ENCODE peak calls at places on chromosomes 16 and 17, in nine cellular contexts. One of them, this sample, is unnamed.

GRCh38 chr16:47258874-47259461 is 115.2 kb upstream of the NETO2 start:
- DNase-seq in neural progenitor cell: peak
- DNase-seq in lower leg skin: no peak
- DNase-seq in neural crest cell: no peak
- DNase-seq in adrenal gland: no peak
- DNase-seq in RWPE1: peak
- DNase-seq in SK-N-SH: peak
- DNase-seq in H9: peak
- DNase-seq in GM10248: peak
- DNase-seq in this sample: no peak

GRCh38 chr17:50511058-50511457 is 2.8 kb downstream of the MYCBPAP start:
- DNase-seq in neural progenitor cell: no peak
- DNase-seq in lower leg skin: no peak
- DNase-seq in neural crest cell: no peak
- DNase-seq in adrenal gland: peak
- DNase-seq in RWPE1: no peak
- DNase-seq in SK-N-SH: no peak
- DNase-seq in H9: no peak
- DNase-seq in GM10248: peak
- DNase-seq in this sample: no peak

GRCh38 chr17:73683788-73684582 is 39.7 kb upstream of the SDK2 start:
- DNase-seq in neural progenitor cell: no peak
- DNase-seq in lower leg skin: no peak
- DNase-seq in neural crest cell: no peak
- DNase-seq in adrenal gland: no peak
- DNase-seq in RWPE1: no peak
- DNase-seq in SK-N-SH: no peak
- DNase-seq in H9: no peak
- DNase-seq in GM10248: no peak
- DNase-seq in this sample: no peak

GRCh38 chr17:73493212-73493814 is 150.9 kb downstream of the SDK2 start:
- DNase-seq in neural progenitor cell: no peak
- DNase-seq in lower leg skin: no peak
- DNase-seq in neural crest cell: no peak
- DNase-seq in adrenal gland: no peak
- DNase-seq in RWPE1: no peak
- DNase-seq in SK-N-SH: peak
- DNase-seq in H9: peak
- DNase-seq in GM10248: no peak
- DNase-seq in this sample: no peak

GRCh38 chr17:8013731-8014557 is 11.5 kb downstream of the GUCY2D start:
- DNase-seq in neural progenitor cell: no peak
- DNase-seq in lower leg skin: no peak
- DNase-seq in neural crest cell: no peak
- DNase-seq in adrenal gland: no peak
- DNase-seq in RWPE1: no peak
- DNase-seq in SK-N-SH: no peak
- DNase-seq in H9: no peak
- DNase-seq in GM10248: no peak
- DNase-seq in this sample: no peak

GRCh38 chr17:79923974-79924638 is 84.9 kb upstream of the CBX4 start:
- DNase-seq in neural progenitor cell: peak
- DNase-seq in lower leg skin: no peak
- DNase-seq in neural crest cell: peak
- DNase-seq in adrenal gland: no peak
- DNase-seq in RWPE1: no peak
- DNase-seq in SK-N-SH: peak
- DNase-seq in H9: peak
- DNase-seq in GM10248: peak
- DNase-seq in this sample: no peak

GRCh38 chr16:10312784-10313724 is 72.8 kb upstream of the ATF7IP2 start:
- DNase-seq in neural progenitor cell: no peak
- DNase-seq in lower leg skin: no peak
- DNase-seq in neural crest cell: no peak
- DNase-seq in adrenal gland: no peak
- DNase-seq in RWPE1: no peak
- DNase-seq in SK-N-SH: no peak
- DNase-seq in H9: no peak
- DNase-seq in GM10248: peak
- DNase-seq in this sample: no peak

GRCh38 chr16:4290236-4290830 is 17.5 kb upstream of the TFAP4 start:
- DNase-seq in neural progenitor cell: no peak
- DNase-seq in lower leg skin: no peak
- DNase-seq in neural crest cell: no peak
- DNase-seq in adrenal gland: peak
- DNase-seq in RWPE1: peak
- DNase-seq in SK-N-SH: peak
- DNase-seq in H9: no peak
- DNase-seq in GM10248: peak
- DNase-seq in this sample: no peak

GRCh38 chr16:56041556-56042140 is 149.6 kb upstream of the GNAO1 start:
- DNase-seq in neural progenitor cell: peak
- DNase-seq in lower leg skin: no peak
- DNase-seq in neural crest cell: no peak
- DNase-seq in adrenal gland: peak
- DNase-seq in RWPE1: peak
- DNase-seq in SK-N-SH: peak
- DNase-seq in H9: peak
- DNase-seq in GM10248: peak
- DNase-seq in this sample: no peak

DNA sequence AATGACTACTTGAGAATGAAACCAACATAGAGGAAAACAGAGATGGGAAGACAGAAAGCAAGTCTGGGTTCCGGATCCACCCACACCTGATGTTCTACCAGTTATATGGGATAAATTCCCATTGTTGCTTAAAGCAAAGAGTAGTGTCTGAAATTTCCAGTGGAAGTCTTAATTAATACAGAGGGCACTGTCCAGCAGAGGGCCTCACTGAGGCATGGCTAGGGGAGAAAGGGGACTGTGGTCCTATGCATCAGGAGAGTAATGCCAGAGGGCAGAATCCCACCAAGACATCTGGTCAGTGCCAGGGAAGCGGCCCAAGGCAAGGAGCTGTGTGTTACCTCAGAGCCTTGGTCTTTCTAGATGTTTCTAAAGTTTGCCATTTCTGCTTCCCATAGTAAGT is 7.5 kb upstream of the UMOD start:
- DNase-seq in neural progenitor cell: peak
- DNase-seq in lower leg skin: no peak
- DNase-seq in neural crest cell: peak
- DNase-seq in adrenal gland: no peak
- DNase-seq in RWPE1: no peak
- DNase-seq in SK-N-SH: peak
- DNase-seq in H9: peak
- DNase-seq in GM10248: no peak
- DNase-seq in this sample: no peak
- TF ChIP-seq CTCF in neural progenitor cell: peak
- TF ChIP-seq CTCF in lower leg skin: no peak
- TF ChIP-seq CTCF in neural crest cell: peak
- TF ChIP-seq CTCF in adrenal gland: no peak
- TF ChIP-seq CTCF in RWPE1: no peak
- TF ChIP-seq CTCF in SK-N-SH: peak
- TF ChIP-seq CTCF in H9: peak
- TF ChIP-seq CTCF in GM10248: peak
- TF ChIP-seq CTCF in this sample: no peak

GRCh38 chr16:60199154-60199553 is 1465.0 kb upstream of the GOT2 start:
- DNase-seq in neural progenitor cell: peak
- DNase-seq in lower leg skin: no peak
- DNase-seq in neural crest cell: no peak
- DNase-seq in adrenal gland: no peak
- DNase-seq in RWPE1: no peak
- DNase-seq in SK-N-SH: no peak
- DNase-seq in H9: no peak
- DNase-seq in GM10248: no peak
- DNase-seq in this sample: no peak

GRCh38 chr16:60200161-60200560 is 1466.0 kb upstream of the GOT2 start:
- DNase-seq in neural progenitor cell: no peak
- DNase-seq in lower leg skin: no peak
- DNase-seq in neural crest cell: no peak
- DNase-seq in adrenal gland: no peak
- DNase-seq in RWPE1: no peak
- DNase-seq in SK-N-SH: no peak
- DNase-seq in H9: no peak
- DNase-seq in GM10248: no peak
- DNase-seq in this sample: no peak

GRCh38 chr16:60204221-60204620 is 1470.1 kb upstream of the GOT2 start:
- DNase-seq in neural progenitor cell: no peak
- DNase-seq in lower leg skin: no peak
- DNase-seq in neural crest cell: no peak
- DNase-seq in adrenal gland: no peak
- DNase-seq in RWPE1: peak
- DNase-seq in SK-N-SH: no peak
- DNase-seq in H9: no peak
- DNase-seq in GM10248: no peak
- DNase-seq in this sample: no peak

GRCh38 chr16:60206511-60206910 is 1472.4 kb upstream of the GOT2 start:
- DNase-seq in neural progenitor cell: peak
- DNase-seq in lower leg skin: no peak
- DNase-seq in neural crest cell: no peak
- DNase-seq in adrenal gland: no peak
- DNase-seq in RWPE1: no peak
- DNase-seq in SK-N-SH: no peak
- DNase-seq in H9: peak
- DNase-seq in GM10248: no peak
- DNase-seq in this sample: no peak

DNA sequence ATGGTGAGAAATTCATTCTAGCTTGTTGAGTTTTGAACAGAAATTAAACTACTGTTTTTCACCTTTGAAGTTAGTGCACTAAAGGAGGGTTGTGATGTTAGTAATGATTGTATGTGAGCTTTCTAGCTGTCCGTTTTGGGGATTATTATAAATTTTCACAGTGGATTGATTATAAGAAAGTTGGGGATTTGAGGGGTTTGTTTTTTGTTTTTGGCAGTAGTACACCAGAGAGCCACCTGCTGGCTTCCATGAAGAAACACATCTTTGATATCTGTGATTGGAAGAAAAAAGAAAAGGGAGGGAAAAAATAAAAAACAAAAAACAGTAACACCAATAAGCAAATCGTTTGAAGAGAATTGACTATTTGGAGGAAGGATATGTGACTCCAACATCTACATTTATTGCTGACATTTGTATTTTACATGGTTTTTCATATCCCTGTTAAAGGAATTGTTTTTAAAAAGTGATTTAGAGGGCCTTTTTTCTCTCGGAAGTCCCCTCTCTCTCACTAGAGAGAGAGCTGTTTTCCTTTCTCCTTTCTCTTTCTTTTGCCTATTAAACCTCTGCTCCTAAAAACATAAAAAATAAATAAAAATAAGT is 1469.5 kb upstream of the GOT2 start:
- DNase-seq in neural progenitor cell: peak
- DNase-seq in lower leg skin: no peak
- DNase-seq in neural crest cell: no peak
- DNase-seq in adrenal gland: no peak
- DNase-seq in RWPE1: peak
- DNase-seq in SK-N-SH: peak
- DNase-seq in H9: no peak
- DNase-seq in GM10248: no peak
- DNase-seq in this sample: peak
- TF ChIP-seq CTCF in neural progenitor cell: peak
- TF ChIP-seq CTCF in lower leg skin: no peak
- TF ChIP-seq CTCF in neural crest cell: peak
- TF ChIP-seq CTCF in adrenal gland: peak
- TF ChIP-seq CTCF in RWPE1: peak
- TF ChIP-seq CTCF in SK-N-SH: peak
- TF ChIP-seq CTCF in H9: peak
- TF ChIP-seq CTCF in GM10248: no peak
- TF ChIP-seq CTCF in this sample: peak

GRCh38 chr16:671353-672131 is 3.6 kb downstream of the RHOT2 start:
- DNase-seq in neural progenitor cell: no peak
- DNase-seq in lower leg skin: no peak
- DNase-seq in neural crest cell: no peak
- DNase-seq in adrenal gland: no peak
- DNase-seq in RWPE1: no peak
- DNase-seq in SK-N-SH: no peak
- DNase-seq in H9: no peak
- DNase-seq in GM10248: no peak
- DNase-seq in this sample: no peak

GRCh38 chr16:668519-669171 is 713 bp downstream of the RHOT2 start:
- DNase-seq in neural progenitor cell: peak
- DNase-seq in lower leg skin: no peak
- DNase-seq in neural crest cell: no peak
- DNase-seq in adrenal gland: no peak
- DNase-seq in RWPE1: no peak
- DNase-seq in SK-N-SH: peak
- DNase-seq in H9: no peak
- DNase-seq in GM10248: no peak
- DNase-seq in this sample: no peak

GRCh38 chr16:667780-668518 is at the start of gene RHOT2:
- DNase-seq in neural progenitor cell: peak
- DNase-seq in lower leg skin: peak
- DNase-seq in neural crest cell: peak
- DNase-seq in adrenal gland: peak
- DNase-seq in RWPE1: peak
- DNase-seq in SK-N-SH: peak
- DNase-seq in H9: peak
- DNase-seq in GM10248: peak
- DNase-seq in this sample: peak

GRCh38 chr16:670485-671352 is 2.8 kb downstream of the RHOT2 start:
- DNase-seq in neural progenitor cell: no peak
- DNase-seq in lower leg skin: no peak
- DNase-seq in neural crest cell: no peak
- DNase-seq in adrenal gland: no peak
- DNase-seq in RWPE1: no peak
- DNase-seq in SK-N-SH: no peak
- DNase-seq in H9: no peak
- DNase-seq in GM10248: no peak
- DNase-seq in this sample: no peak

GRCh38 chr16:669666-670065 is 1.7 kb downstream of the RHOT2 start:
- DNase-seq in neural progenitor cell: no peak
- DNase-seq in lower leg skin: no peak
- DNase-seq in neural crest cell: no peak
- DNase-seq in adrenal gland: no peak
- DNase-seq in RWPE1: no peak
- DNase-seq in SK-N-SH: no peak
- DNase-seq in H9: no peak
- DNase-seq in GM10248: no peak
- DNase-seq in this sample: no peak
- TF ChIP-seq CTCF in neural progenitor cell: no peak
- TF ChIP-seq CTCF in lower leg skin: no peak
- TF ChIP-seq CTCF in neural crest cell: no peak
- TF ChIP-seq CTCF in adrenal gland: no peak
- TF ChIP-seq CTCF in RWPE1: no peak
- TF ChIP-seq CTCF in SK-N-SH: no peak
- TF ChIP-seq CTCF in H9: no peak
- TF ChIP-seq CTCF in GM10248: no peak
- TF ChIP-seq CTCF in this sample: no peak

DNA sequence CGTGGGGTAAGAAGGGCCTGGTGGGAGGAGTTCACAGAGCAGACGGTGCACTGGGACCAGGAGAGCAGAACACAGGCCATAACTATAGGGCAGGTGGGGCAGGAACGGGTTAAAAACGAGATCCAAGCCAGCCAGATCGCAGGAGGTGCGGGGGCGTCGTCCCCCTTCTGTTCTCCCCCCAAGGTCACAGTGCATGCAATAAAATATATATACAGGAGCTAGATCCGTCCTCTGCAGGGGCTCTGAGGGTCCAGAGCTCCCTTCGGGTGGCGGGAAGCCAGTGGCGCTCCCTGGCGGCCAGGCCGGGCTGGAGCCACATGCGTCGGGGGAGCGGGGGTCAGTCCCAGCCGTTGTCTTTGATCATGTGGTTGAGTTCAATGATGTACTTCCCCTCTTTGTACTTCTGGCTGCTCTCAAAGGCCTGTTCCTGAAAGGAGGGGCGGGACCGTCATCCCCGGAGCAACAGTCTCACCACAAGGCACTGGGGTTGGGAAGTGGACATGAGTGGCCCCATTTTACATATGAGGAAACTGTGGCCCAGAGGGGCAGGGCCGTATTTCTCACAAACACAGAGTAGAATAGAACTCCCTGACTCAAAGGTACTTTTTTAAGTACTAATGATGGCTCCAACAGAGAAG is 768 bp upstream of the TBX6 start:
- DNase-seq in neural progenitor cell: peak
- DNase-seq in lower leg skin: peak
- DNase-seq in neural crest cell: peak
- DNase-seq in adrenal gland: peak
- DNase-seq in RWPE1: no peak
- DNase-seq in SK-N-SH: peak
- DNase-seq in H9: peak
- DNase-seq in GM10248: peak
- DNase-seq in this sample: no peak
- TF ChIP-seq CTCF in neural progenitor cell: peak
- TF ChIP-seq CTCF in lower leg skin: no peak
- TF ChIP-seq CTCF in neural crest cell: peak
- TF ChIP-seq CTCF in adrenal gland: peak
- TF ChIP-seq CTCF in RWPE1: no peak
- TF ChIP-seq CTCF in SK-N-SH: peak
- TF ChIP-seq CTCF in H9: peak
- TF ChIP-seq CTCF in GM10248: peak
- TF ChIP-seq CTCF in this sample: peak